ENCODE peak calls at places on chromosome X, in five cellular contexts. Q, I, C, X and N are unnamed samples. For H3K4me1, the result is how much of the 10 kb centered on the place peaks cover.

GRCh38 chrX:17413228-17413627 is 38.2 kb downstream of the NHS start:
- DNase-seq in Q (no peak), I (no peak), C (peak), X (no peak), N (no peak)

GRCh38 chrX:16828126-16828908 is 41.8 kb downstream of the RBBP7 start:
- DNase-seq in Q (no peak), I (no peak), C (peak), X (no peak), N (no peak)

GRCh38 chrX:100928660-100929613 is at the start of gene XKRX:
- DNase-seq in Q (peak), I (no peak), C (peak), X (peak), N (peak)

GRCh38 chrX:110108381-110108796 is 105.5 kb downstream of the TMEM164 start:
- DNase-seq in Q (no peak), I (no peak), C (peak), X (no peak), N (no peak)

GRCh38 chrX:66200050-66200664 is 36.1 kb downstream of the HEPH start:
- DNase-seq in Q (no peak), I (no peak), C (no peak), X (no peak), N (no peak)

GRCh38 chrX:36019164-36019563 is 99.6 kb downstream of the CFAP47 start:
- DNase-seq in Q (no peak), I (no peak), C (no peak), X (peak), N (no peak)

GRCh38 chrX:40158036-40158706 is 60.4 kb upstream of the BCOR start:
- DNase-seq in Q (no peak), I (no peak), C (no peak), X (no peak), N (peak)

GRCh38 chrX:38570396-38570795 is 9.1 kb downstream of the TSPAN7 start:
- DNase-seq in Q (no peak), I (no peak), C (no peak), X (no peak), N (no peak)

GRCh38 chrX:72133851-72134546 is 2.3 kb upstream of the RTL5 start:
- DNase-seq in Q (no peak), I (no peak), C (no peak), X (no peak), N (no peak)

GRCh38 chrX:46617906-46618305 is 44.3 kb downstream of the CHST7 start:
- DNase-seq in Q (no peak), I (no peak), C (no peak), X (no peak), N (no peak)

GRCh38 chrX:95218964-95219363 is 1465.7 kb upstream of the DIAPH2 start:
- DNase-seq in Q (no peak), I (no peak), C (no peak), X (no peak), N (no peak)

GRCh38 chrX:153643431-153644351 is 3.3 kb upstream of the DUSP9 start:
- DNase-seq in Q (no peak), I (no peak), C (no peak), X (no peak), N (peak)

GRCh38 chrX:40278340-40279090 is 180.8 kb upstream of the BCOR start:
- DNase-seq in Q (no peak), I (no peak), C (no peak), X (no peak), N (no peak)

GRCh38 chrX:10360121-10360520 is 203.3 kb downstream of the CLCN4 start:
- DNase-seq in Q (no peak), I (no peak), C (peak), X (no peak), N (no peak)

GRCh38 chrX:74490249-74490648 is 69.0 kb downstream of the SLC16A2 start:
- DNase-seq in Q (no peak), I (no peak), C (no peak), X (no peak), N (no peak)

GRCh38 chrX:16786791-16787735 is 797 bp downstream of the TXLNG start:
- DNase-seq in Q (peak), I (no peak), C (peak), X (no peak), N (peak)

GRCh38 chrX:2698604-2699003 is 7.5 kb downstream of the CD99 start:
- DNase-seq in Q (no peak), I (no peak), C (no peak), X (no peak), N (peak)

GRCh38 chrX:68929332-68930150 is 100.7 kb downstream of the EFNB1 start:
- DNase-seq in Q (no peak), I (no peak), C (peak), X (no peak), N (peak)

GRCh38 chrX:72128881-72129280 is 2.8 kb downstream of the RTL5 start:
- DNase-seq in Q (no peak), I (no peak), C (peak), X (no peak), N (no peak)

GRCh38 chrX:34658316-34658715 is 1.2 kb upstream of the TMEM47 start:
- DNase-seq in Q (no peak), I (no peak), C (peak), X (no peak), N (no peak)

GRCh38 chrX:72539822-72540221 is 32.8 kb downstream of the HDAC8 start:
- DNase-seq in Q (no peak), I (no peak), C (no peak), X (no peak), N (no peak)

GRCh38 chrX:46461653-46462191 is 83.5 kb downstream of the ZNF674 start:
- DNase-seq in Q (no peak), I (no peak), C (no peak), X (no peak), N (no peak)

GRCh38 chrX:39492495-39493162 is 605.1 kb downstream of the BCOR start:
- DNase-seq in Q (no peak), I (no peak), C (no peak), X (no peak), N (no peak)

GRCh38 chrX:2262679-2263055 is 238.1 kb downstream of the DHRSX start:
- DNase-seq in Q (no peak), I (no peak), C (no peak), X (no peak), N (peak)

GRCh38 chrX:108186811-108187210 is 95.2 kb downstream of the ATG4A start:
- DNase-seq in Q (no peak), I (no peak), C (peak), X (no peak), N (no peak)

GRCh38 chrX:155216940-155217450 is 735 bp downstream of the VBP1 start:
- DNase-seq in Q (peak), I (no peak), C (no peak), X (no peak), N (no peak)

GRCh38 chrX:150182176-150182575 is 180.9 kb upstream of the MAMLD1 start:
- DNase-seq in Q (no peak), I (no peak), C (no peak), X (no peak), N (no peak)

GRCh38 chrX:74297766-74298165 is 6.2 kb upstream of the ZCCHC13 start:
- DNase-seq in Q (no peak), I (no peak), C (no peak), X (no peak), N (no peak)

GRCh38 chrX:151397741-151398070 is 700 bp downstream of the VMA21 start:
- DNase-seq in Q (peak), I (no peak), C (no peak), X (no peak), N (no peak)

GRCh38 chrX:47568656-47569295 is 7.8 kb downstream of the ARAF start:
- DNase-seq in Q (peak), I (no peak), C (no peak), X (no peak), N (no peak)

GRCh38 chrX:148537556-148538182 is 37.3 kb downstream of the AFF2 start:
- DNase-seq in Q (peak), I (no peak), C (no peak), X (no peak), N (no peak)

GRCh38 chrX:148541461-148541983 is 41.1 kb downstream of the AFF2 start:
- DNase-seq in Q (peak), I (no peak), C (no peak), X (no peak), N (no peak)

GRCh38 chrX:148538582-148538981 is 38.2 kb downstream of the AFF2 start:
- DNase-seq in Q (peak), I (no peak), C (no peak), X (no peak), N (no peak)

GRCh38 chrX:148540114-148540513 is 39.7 kb downstream of the AFF2 start:
- DNase-seq in Q (peak), I (no peak), C (no peak), X (no peak), N (no peak)

DNA sequence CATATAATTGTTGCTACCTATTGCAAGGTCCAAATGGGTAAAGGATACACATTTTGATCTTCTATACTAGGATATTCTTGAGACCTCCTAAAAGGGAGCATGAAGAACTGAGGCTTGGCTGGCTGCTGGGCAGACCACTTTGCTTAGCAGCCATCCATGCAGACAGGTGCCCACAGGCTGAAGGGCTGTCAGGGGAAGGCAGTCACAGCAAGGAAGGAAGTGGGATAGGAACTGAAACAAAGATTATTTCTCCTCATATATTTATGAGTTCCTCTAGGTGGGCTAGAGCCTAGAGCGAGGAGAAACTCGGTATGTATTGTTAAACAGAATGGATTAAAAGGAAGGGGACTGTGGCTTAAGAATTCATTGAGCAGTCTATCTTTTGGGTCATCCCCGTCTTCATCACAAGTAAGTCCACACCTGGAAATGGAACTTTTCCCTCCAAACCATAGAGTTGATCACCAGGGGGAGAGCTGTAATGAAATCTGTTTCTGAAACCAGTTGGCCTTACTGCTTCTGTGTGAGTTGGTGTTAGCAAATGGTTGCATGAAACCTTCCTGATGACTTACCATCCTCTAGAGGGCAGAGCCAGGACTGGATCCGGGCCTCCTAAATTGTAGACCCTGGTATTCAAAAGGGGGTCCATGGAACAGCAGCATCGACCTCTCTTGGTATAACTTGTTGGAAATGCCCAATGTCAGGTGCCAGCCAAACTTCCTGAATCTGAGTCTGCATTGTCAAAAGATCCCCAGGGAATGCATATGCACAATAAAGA is 42.3 kb downstream of the AFF2 start:
- DNase-seq in Q (peak), I (no peak), C (no peak), X (no peak), N (no peak)
- H3K4me1 ChIP-seq in Q (half or more), I (under half), C (under half), X (under half), N (under half)

GRCh38 chrX:19991350-19991718 is 473 bp upstream of the BCLAF3 start:
- DNase-seq in Q (peak), I (no peak), C (no peak), X (no peak), N (no peak)
- H3K27ac ChIP-seq in Q (no peak), I (peak), C (no peak), X (peak), N (peak)

DNA sequence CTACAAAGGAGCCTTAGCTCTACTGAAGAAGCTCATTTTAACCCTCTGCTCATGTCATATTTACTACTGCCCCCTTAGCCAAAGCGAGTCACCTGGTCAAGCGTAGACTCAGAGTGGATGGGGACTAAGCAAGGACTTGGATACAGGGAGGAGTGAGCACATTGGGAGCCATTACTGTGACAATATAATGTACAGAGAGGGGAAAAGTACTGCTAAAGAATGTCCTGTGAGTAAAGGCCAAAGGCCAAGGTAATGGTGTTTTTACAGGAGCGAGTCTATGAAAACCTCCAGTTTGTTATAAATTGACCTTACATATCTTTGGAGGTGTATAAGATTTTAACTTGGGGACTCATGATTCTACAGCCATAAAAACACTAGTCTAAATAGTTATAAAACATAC is 10.6 kb upstream of the GK start:
- DNase-seq in Q (no peak), I (no peak), C (no peak), X (no peak), N (no peak)
- H3K4me1 ChIP-seq in Q (under half), I (under half), C (under half), X (under half), N (under half)

DNA sequence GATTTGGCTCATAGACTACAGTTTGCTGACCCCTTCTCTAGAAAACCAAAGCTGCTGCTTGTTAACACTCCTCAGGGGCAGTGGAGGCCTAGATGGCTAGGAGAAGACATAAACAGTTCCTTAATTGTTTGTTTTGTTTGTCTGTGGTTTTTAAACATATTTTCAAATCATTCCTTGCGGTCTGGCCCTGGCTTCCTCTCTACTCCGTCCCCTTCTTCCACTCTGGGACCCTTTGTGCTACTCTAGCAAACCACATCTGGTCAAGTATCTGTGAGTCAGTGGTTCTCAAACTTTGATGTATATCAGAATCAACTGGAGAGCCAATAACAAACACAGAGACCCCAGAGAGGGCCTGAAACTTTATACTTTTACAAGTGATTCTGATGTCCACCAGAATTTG is 36.1 kb downstream of the FRMPD4 start:
- DNase-seq in Q (no peak), I (no peak), C (no peak), X (no peak), N (no peak)
- H3K27ac ChIP-seq in Q (no peak), I (no peak), C (no peak), X (no peak), N (no peak)

GRCh38 chrX:13760428-13760827 is 25.9 kb downstream of the OFD1 start:
- DNase-seq in Q (no peak), I (no peak), C (no peak), X (no peak), N (no peak)

GRCh38 chrX:13763489-13763888 is 28.9 kb downstream of the OFD1 start:
- DNase-seq in Q (no peak), I (peak), C (no peak), X (no peak), N (no peak)

GRCh38 chrX:13759152-13759718 is 24.7 kb downstream of the OFD1 start:
- DNase-seq in Q (peak), I (no peak), C (no peak), X (no peak), N (no peak)

GRCh38 chrX:13762015-13762414 is 27.5 kb downstream of the OFD1 start:
- DNase-seq in Q (no peak), I (no peak), C (no peak), X (no peak), N (no peak)

DNA sequence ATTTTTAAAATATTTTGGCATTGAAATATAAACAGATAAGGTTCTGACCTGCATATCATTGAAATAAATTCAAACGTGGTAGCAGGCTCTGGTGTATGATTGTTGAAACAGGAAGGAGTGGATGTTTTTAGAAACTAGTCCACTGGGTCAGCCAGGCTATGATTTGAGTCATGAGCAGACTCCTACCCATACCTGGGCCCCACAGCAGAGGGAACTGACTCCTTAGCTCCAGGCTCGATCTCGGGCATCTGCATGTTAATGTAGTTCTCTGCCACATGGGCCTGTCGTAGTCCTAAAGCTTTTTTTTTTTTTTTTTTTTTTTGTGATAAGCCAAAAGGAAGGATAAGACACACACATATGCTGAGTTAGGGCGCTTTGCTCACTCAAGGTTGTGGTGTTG is 27.1 kb downstream of the OFD1 start:
- DNase-seq in Q (no peak), I (no peak), C (peak), X (no peak), N (no peak)
- H3K4me1 ChIP-seq in Q (half or more), I (under half), C (under half), X (under half), N (under half)

DNA sequence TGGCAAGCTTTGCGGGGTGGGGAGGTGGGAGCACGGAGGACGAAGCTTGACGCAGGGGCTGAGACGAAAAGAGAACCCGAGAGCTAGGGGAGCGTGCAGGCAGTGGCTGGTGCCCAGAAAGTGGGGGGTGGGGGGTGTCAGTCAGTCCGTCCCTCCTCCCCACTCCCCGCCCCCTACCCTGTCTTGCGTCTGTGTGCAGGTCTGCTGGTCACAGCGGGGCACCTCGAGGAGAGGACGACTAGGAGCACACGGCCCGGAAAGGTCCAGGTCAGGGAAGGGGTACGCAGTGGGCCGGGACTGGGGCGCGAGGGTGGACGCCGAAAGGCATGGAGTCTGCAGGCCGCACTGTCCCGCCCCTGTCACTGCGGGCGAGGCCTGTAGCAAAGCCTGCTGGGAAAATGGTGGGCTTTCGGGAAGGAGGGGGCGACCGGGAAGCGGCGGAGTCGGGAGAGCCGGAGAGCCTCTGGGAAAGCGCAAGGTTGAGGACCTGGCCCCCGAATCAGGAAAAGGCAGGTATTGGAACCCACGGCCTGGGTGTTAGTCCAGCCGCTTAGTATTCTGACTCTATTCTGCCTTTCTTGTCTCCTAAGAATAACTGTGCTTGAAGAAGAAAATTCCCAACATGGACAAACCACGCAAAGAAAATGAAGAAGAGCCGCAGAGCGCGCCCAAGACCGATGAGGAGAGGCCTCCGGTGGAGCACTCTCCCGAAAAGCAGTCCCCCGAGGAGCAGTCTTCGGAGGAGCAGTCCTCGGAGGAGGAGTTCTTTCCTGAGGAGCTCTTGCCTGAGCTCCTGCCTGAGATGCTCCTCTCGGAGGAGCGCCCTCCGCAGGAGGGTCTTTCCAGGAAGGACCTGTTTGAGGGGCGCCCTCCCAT is 758 bp downstream of the TCEAL1 start:
- DNase-seq in Q (peak), I (peak), C (peak), X (peak), N (peak)
- H3K27ac ChIP-seq in Q (no peak), I (peak), C (peak), X (peak), N (peak)